ENCODE peak calls at places on chromosomes 11 and 22, in eight cellular contexts. H is tibial nerve, D is transverse colon, C is esophagus squamous epithelium, N is body of pancreas, F is spleen, W is Peyer's patch, J is H54. V is an unnamed sample.

GRCh38 chr22:24758164-24758799 is 16.2 kb downstream of the PIWIL3 start:
- DNase-seq in H (peak), D (peak), C (no peak), N (peak), F (no peak), W (peak), J (peak), V (peak)

GRCh38 chr11:130525307-130525706 is 76.9 kb downstream of the ADAMTS15 start:
- DNase-seq in H (no peak), D (no peak), C (no peak), N (no peak), F (no peak), W (no peak), J (no peak), V (no peak)

GRCh38 chr11:9922806-9923205 is 258.9 kb downstream of the SWAP70 start:
- DNase-seq in H (no peak), D (no peak), C (no peak), N (no peak), F (no peak), W (no peak), J (no peak), V (peak)

GRCh38 chr11:126696976-126697375 is 303.6 kb downstream of the KIRREL3 start:
- DNase-seq in H (no peak), D (no peak), C (no peak), N (no peak), F (no peak), W (no peak), J (no peak), V (no peak)

GRCh38 chr11:117384045-117384444 is 56.4 kb downstream of the CEP164 start:
- DNase-seq in H (no peak), D (no peak), C (no peak), N (no peak), F (no peak), W (no peak), J (peak), V (no peak)

GRCh38 chr22:44884562-44884961 is 125.2 kb downstream of the PHF21B start:
- DNase-seq in H (no peak), D (no peak), C (no peak), N (no peak), F (no peak), W (no peak), J (no peak), V (no peak)

GRCh38 chr11:118338637-118339061 is 3.9 kb downstream of the CD3D start:
- DNase-seq in H (no peak), D (peak), C (peak), N (peak), F (peak), W (peak), J (no peak), V (no peak)

GRCh38 chr22:32951081-32951806 is 106.9 kb downstream of the SYN3 start:
- DNase-seq in H (no peak), D (no peak), C (no peak), N (no peak), F (no peak), W (no peak), J (no peak), V (no peak)

GRCh38 chr11:96342131-96342970 is 644 bp downstream of the MAML2 start:
- DNase-seq in H (no peak), D (no peak), C (no peak), N (no peak), F (no peak), W (no peak), J (no peak), V (no peak)

GRCh38 chr22:48595511-48595905 is 1232.2 kb downstream of the BRD1 start:
- DNase-seq in H (no peak), D (no peak), C (no peak), N (no peak), F (no peak), W (no peak), J (no peak), V (no peak)

GRCh38 chr11:73145986-73146575 is 4.0 kb upstream of the FCHSD2 start:
- DNase-seq in H (no peak), D (no peak), C (no peak), N (peak), F (peak), W (no peak), J (no peak), V (no peak)

GRCh38 chr11:73147771-73148681 is 5.9 kb upstream of the FCHSD2 start:
- DNase-seq in H (no peak), D (no peak), C (no peak), N (peak), F (peak), W (no peak), J (peak), V (peak)

GRCh38 chr11:73152086-73152853 is 10.2 kb upstream of the FCHSD2 start:
- DNase-seq in H (no peak), D (peak), C (no peak), N (no peak), F (peak), W (peak), J (no peak), V (peak)

GRCh38 chr11:73151371-73151870 is 9.3 kb upstream of the FCHSD2 start:
- DNase-seq in H (no peak), D (no peak), C (no peak), N (no peak), F (no peak), W (no peak), J (no peak), V (no peak)

DNA sequence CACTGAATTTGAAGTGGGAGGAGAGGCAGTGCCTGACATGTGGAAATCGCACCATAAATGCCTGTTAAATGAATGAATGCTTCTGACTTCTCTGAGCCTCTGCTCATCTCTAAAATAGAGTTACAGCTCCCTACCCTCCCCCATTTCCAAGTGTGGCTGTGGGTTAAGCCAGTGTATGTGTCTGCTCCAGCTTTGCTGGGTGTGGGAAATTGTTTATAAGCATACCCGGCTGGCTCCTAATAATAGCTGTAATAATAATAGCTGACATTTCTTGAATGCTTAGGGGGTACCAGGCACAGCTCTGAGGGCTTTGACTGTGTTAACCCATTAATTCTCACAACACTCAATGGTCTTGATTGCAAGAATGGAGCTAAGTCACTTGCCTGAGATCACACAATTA is 7.0 kb upstream of the FCHSD2 start:
- DNase-seq in H (no peak), D (no peak), C (no peak), N (no peak), F (no peak), W (no peak), J (no peak), V (no peak)
- TF ChIP-seq POLR2A in H (no peak), D (no peak), C (no peak), N (no peak), F (no peak), W (no peak), J (no peak), V (no peak)

DNA sequence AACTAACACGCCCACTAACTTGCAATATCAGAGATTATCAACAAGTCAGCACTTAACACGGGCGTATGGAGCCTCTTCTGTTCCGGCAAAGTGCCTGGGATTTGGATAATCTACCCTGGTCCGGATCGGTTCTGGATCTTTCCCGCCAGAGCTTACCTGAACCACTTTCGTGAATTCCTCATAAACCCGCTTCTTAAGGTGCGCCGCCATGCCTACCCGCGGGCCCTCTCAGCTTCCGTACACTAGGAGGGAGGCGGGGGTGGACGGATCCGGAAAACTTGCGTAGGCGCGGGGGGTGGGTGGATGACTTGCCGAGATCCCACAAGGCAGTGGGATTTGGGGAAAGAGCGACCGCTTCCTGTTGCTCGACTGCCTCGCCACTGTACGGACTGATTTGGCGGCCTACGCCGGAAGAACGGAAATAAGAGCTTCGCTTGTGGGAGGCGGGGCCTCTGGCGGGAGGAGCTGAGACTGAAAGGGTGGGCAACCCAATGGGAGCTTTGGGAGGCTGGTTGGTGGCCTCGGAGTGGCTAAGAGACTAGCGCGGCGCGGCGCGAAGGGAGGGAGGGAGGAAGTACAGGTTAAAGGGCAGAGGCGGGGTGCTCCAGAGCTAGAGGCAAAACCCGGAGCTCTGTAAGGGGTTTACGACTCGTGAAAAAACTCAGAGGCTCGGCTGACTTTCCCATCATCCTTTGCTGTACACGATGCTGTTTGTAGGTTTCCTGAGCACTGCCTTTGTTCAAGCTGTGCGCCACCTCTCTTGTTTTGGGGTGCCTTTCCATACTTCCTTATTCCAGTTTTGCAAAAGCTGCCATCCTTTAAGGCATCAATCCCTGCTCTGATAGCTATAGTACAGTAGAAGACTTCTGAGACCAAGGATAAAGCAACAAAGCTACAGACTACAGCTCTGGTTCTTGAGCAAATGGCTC is at the start of gene INTS4:
- DNase-seq in H (peak), D (peak), C (peak), N (peak), F (peak), W (peak), J (peak), V (peak)
- TF ChIP-seq POLR2A in H (peak), D (peak), C (no peak), N (peak), F (peak), W (peak), J (peak), V (peak)

DNA sequence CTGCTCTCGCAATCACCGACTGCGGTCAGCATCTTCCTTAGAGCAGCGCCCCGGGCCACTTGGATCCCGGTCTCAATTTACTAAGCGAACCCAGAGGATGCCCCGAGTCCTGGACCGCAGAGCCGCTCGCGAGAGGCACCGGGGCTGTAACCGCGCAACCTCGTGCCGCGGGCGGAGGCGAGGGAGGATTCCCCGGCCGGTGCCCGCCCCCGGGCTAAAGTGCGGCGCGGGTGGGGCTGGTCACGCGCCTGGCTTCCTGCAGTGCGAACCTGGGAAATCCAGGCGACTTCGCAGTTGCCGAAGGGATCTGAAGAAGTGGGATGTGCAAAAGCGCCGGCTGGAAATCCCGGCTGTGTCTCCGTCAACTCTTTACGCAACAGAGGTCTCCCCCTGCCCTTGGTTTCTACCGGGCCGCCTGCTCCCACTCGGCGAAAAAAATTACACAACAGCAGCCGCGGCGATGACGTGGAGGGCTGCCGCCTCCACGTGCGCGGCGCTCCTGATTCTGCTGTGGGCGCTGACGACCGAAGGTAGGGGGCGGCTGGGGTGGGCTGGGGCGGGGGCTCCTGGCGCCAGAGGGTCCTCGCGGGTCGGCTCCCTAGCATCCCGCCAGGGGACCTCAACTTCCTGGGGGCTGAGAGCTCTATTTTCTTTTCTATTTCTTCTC is at the start of gene NCR3LG1:
- DNase-seq in H (peak), D (peak), C (no peak), N (peak), F (peak), W (peak), J (no peak), V (peak)
- TF ChIP-seq POLR2A in H (peak), D (peak), C (no peak), N (no peak), F (no peak), W (peak), J (no peak), V (peak)

DNA sequence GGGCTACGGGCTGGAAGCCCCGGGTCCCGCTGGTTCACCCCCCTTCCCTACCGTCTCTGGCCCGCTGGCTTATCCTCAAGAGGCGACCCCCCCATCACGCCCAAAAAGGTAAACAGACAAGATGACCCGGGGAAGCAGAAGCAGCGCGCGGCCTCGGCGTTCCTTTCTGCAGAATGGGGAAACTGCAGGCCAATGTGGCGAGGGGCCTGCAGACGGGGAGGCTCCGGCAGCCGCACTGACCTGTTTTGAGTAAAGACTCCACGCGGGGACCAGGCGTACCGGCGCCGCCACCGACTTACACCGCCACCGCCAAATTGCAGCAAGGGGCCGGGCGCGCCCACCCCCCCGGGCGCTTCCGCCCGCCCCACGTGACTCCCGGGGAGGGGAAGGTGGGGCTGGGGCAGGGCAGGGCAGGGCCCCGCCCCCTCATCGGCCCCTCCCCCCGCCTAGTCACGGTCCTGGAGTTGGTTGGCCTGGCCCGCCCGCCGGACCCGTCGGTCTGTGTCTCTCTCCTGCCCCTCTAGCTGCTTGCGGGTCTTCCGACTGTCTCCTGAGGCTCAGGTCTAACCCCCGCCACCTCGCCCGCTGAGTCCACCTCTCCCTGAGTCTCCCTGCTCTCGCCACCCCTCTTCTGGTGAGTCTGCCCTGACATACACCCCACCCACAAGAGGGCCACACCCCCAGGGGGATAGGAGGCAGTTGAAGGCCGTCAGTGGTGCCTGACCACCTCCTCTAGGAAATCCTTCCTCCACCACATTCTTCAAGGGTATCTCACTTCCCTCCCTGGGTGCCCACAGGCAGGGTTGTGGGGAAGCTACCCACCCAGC is at the start of gene ARAP1:
- DNase-seq in H (peak), D (peak), C (peak), N (peak), F (peak), W (peak), J (peak), V (peak)
- TF ChIP-seq POLR2A in H (peak), D (peak), C (no peak), N (peak), F (no peak), W (peak), J (peak), V (peak)

V was measured in thyroid gland.